ENCODE peak calls at places on chromosome 15, in seven cellular contexts. A is A549, J is IMR-90, Z is HCT116, W is GM12878, Y is HepG2, R is K562. G is an unnamed sample.

GRCh38 chr15:40137011-40137906 is 23.6 kb upstream of the BUB1B start:
- DNase-seq in A (no peak), J (no peak), Z (no peak), W (no peak), Y (no peak), R (no peak), G (no peak)

GRCh38 chr15:56739964-56740640 is 6.8 kb upstream of the ZNF280D start:
- DNase-seq in A (no peak), J (no peak), Z (peak; percentile 49), W (no peak), Y (peak; percentile 11), R (peak; percentile 35), G (no peak)

GRCh38 chr15:101522621-101523559 is 33.4 kb upstream of the PCSK6 start:
- DNase-seq in A (no peak), J (no peak), Z (no peak), W (no peak), Y (no peak), R (no peak), G (peak; percentile 10)

GRCh38 chr15:95129589-95129988 is 898.2 kb downstream of the MCTP2 start:
- DNase-seq in A (no peak), J (peak; percentile 67), Z (no peak), W (no peak), Y (no peak), R (no peak), G (no peak)

GRCh38 chr15:69045810-69046209 is 31.3 kb downstream of the NOX5 start:
- DNase-seq in A (no peak), J (peak; percentile 37), Z (no peak), W (no peak), Y (peak; percentile 70), R (peak; percentile 44), G (no peak)

GRCh38 chr15:95868970-95869369 is 461.5 kb upstream of the NR2F2 start:
- DNase-seq in A (no peak), J (no peak), Z (no peak), W (no peak), Y (no peak), R (no peak), G (no peak)

GRCh38 chr15:34953851-34954250 is 15.7 kb downstream of the AQR start:
- DNase-seq in A (no peak), J (no peak), Z (no peak), W (no peak), Y (no peak), R (no peak), G (no peak)

GRCh38 chr15:64947211-64947610 is 35.5 kb downstream of the ANKDD1A start:
- DNase-seq in A (no peak), J (no peak), Z (no peak), W (no peak), Y (no peak), R (no peak), G (no peak)

GRCh38 chr15:91223902-91224301 is 123.8 kb downstream of the SV2B start:
- DNase-seq in A (no peak), J (no peak), Z (no peak), W (no peak), Y (no peak), R (no peak), G (no peak)

GRCh38 chr15:57403532-57403931 is 27.2 kb downstream of the CGNL1 start:
- DNase-seq in A (no peak), J (no peak), Z (no peak), W (no peak), Y (no peak), R (no peak), G (no peak)

GRCh38 chr15:90016721-90017120 is 15.6 kb downstream of the ZNF710 start:
- DNase-seq in A (no peak), J (no peak), Z (no peak), W (no peak), Y (no peak), R (no peak), G (no peak)

GRCh38 chr15:90227336-90227735 is 6.4 kb downstream of the CIB1 start:
- DNase-seq in A (no peak), J (no peak), Z (no peak), W (no peak), Y (no peak), R (no peak), G (no peak)

GRCh38 chr15:77045985-77046384 is 24.9 kb downstream of the TSPAN3 start:
- DNase-seq in A (no peak), J (no peak), Z (no peak), W (no peak), Y (no peak), R (no peak), G (no peak)

GRCh38 chr15:80861776-80862175 is 82.6 kb downstream of the CEMIP start:
- DNase-seq in A (no peak), J (peak; percentile 74), Z (no peak), W (no peak), Y (no peak), R (no peak), G (no peak)

GRCh38 chr15:50145451-50145872 is 26.4 kb upstream of the ATP8B4 start:
- DNase-seq in A (peak; percentile 65), J (peak; percentile 88), Z (peak; percentile 71), W (peak; percentile 16), Y (peak; percentile 78), R (peak; percentile 60), G (peak; percentile 67)

GRCh38 chr15:48336940-48337339 is 5.7 kb downstream of the DUT start:
- DNase-seq in A (peak; percentile 4), J (peak; percentile 11), Z (peak; percentile 8), W (no peak), Y (peak; percentile 36), R (peak; percentile 42), G (peak; percentile 41)

GRCh38 chr15:75637245-75638009 is 2.6 kb downstream of the IMP3 start:
- DNase-seq in A (no peak), J (no peak), Z (no peak), W (no peak), Y (no peak), R (no peak), G (no peak)

GRCh38 chr15:90873998-90874605 is 5.7 kb downstream of the FURIN start:
- DNase-seq in A (no peak), J (no peak), Z (no peak), W (no peak), Y (peak; percentile 97), R (peak; percentile 60), G (no peak)

GRCh38 chr15:38516636-38517035 is 48.0 kb downstream of the RASGRP1 start:
- DNase-seq in A (no peak), J (no peak), Z (no peak), W (no peak), Y (no peak), R (no peak), G (no peak)

GRCh38 chr15:68725736-68726135 is 95.0 kb downstream of the ANP32A start:
- DNase-seq in A (no peak), J (peak; percentile 53), Z (no peak), W (no peak), Y (no peak), R (no peak), G (no peak)

GRCh38 chr15:90915808-90916440 is 12.8 kb downstream of the MAN2A2 start:
- DNase-seq in A (no peak), J (peak; percentile 75), Z (no peak), W (no peak), Y (no peak), R (peak; percentile 84), G (no peak)

GRCh38 chr15:74395319-74396145 is 28.1 kb upstream of the CYP11A1 start:
- DNase-seq in A (no peak), J (no peak), Z (no peak), W (no peak), Y (no peak), R (no peak), G (no peak)

GRCh38 chr15:74398183-74398582 is 30.7 kb upstream of the CYP11A1 start:
- DNase-seq in A (no peak), J (no peak), Z (no peak), W (no peak), Y (no peak), R (no peak), G (no peak)

GRCh38 chr15:74397239-74398068 is 30.0 kb upstream of the CYP11A1 start:
- DNase-seq in A (no peak), J (no peak), Z (no peak), W (peak; percentile 82), Y (no peak), R (no peak), G (no peak)

GRCh38 chr15:74396146-74396438 is 28.6 kb upstream of the CYP11A1 start:
- DNase-seq in A (no peak), J (no peak), Z (no peak), W (no peak), Y (no peak), R (no peak), G (no peak)

GRCh38 chr15:74396445-74397238 is 29.2 kb upstream of the CYP11A1 start:
- DNase-seq in A (peak; percentile 61), J (peak; percentile 89), Z (peak; percentile 89), W (peak; percentile 93), Y (peak; percentile 84), R (no peak), G (no peak)
- TF ChIP-seq RAD21 in A (no peak), J (no peak), Z (no peak), W (peak; percentile 27), Y (no peak), R (no peak), G (no peak)

DNA sequence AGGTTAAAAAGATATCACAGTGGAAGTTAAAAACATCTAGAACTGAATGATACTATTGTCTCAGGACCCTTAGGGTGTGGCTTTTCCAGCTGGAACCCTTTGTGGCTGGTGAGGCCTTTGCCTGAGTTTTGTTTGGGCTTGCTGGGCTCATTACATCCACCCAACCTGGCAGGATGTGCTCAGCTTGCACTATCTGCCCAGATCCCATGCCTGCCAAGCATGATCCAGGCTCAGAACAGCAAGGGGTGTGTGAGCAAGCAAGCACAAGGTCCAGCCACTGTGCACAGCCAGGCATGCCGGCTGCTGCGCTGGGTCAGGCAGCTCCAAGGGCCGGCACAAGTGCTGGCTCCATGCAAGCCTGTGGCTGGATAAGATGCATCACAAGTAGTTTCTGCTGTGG is 512.7 kb upstream of the CDIN1 start:
- DNase-seq in A (no peak), J (no peak), Z (no peak), W (no peak), Y (no peak), R (no peak), G (no peak)
- TF ChIP-seq RAD21 in A (no peak), J (no peak), Z (no peak), W (no peak), Y (no peak), R (no peak), G (no peak)

GRCh38 chr15:84795186-84795585 is 22.0 kb upstream of the ALPK3 start:
- DNase-seq in A (no peak), J (peak; percentile 39), Z (no peak), W (no peak), Y (no peak), R (no peak), G (no peak)
- TF ChIP-seq RAD21 in A (no peak), J (no peak), Z (no peak), W (no peak), Y (no peak), R (no peak), G (no peak)

DNA sequence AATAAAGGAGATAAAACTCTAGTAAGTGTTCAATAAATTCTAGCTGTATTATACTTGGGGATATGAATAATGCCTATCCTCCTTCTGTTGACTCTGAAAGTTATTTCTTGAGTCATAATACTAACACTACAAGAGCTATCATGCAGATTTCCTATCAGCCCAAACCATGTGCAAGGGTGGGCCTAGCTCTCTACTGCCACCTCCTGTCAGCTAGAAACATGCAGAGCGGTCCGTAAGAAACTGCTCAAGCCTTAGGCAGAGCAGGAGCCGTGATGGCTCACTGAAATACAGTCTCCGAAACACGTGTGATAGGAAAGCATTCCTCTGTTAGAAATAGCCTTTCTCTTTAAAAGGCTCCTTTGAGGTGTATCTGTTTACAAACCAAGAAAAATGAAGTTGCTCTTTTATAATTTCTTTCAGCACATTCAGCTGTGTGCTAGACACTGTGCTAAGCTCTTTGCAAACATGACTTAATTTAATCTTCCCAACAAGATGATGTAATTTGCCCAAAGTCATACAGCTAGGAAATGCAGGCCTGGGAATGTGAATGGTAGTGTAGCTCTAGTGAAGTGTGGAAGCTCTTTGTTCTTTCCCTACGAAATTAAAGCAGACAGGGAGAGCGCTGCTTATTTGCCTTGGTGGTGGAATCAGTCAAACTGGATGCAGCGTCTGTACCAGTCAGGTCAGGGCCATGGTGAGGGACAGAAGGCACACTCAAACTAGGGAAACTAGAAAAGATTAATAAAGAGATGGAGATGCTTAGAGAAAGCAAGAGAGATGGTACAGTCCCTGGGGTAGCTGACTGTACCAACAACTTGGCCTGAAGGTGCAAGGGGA is 43.1 kb downstream of the MTHFS start:
- DNase-seq in A (peak; percentile 71), J (peak; percentile 93), Z (peak; percentile 47), W (peak; percentile 52), Y (peak; percentile 58), R (peak; percentile 76), G (peak; percentile 60)
- TF ChIP-seq RAD21 in A (peak; percentile 91), J (peak; percentile 90), Z (peak; percentile 63), W (peak; percentile 84), Y (peak; percentile 63), R (peak; percentile 68), G (peak; percentile 94)

G was measured in SK-N-SH.